ENCODE peak calls at places on chromosomes 1 and 21, in ten cellular contexts. M is activated CD8-positive, alpha-beta memory T cell treated with anti-CD3 and anti-CD28 coated beads, Interleukin-2, amount 10 ng/mL, durations not matched to agents 7 days and 5 days; O is stimulated activated naive CD8-positive, alpha-beta T cell treated with anti-CD3 and anti-CD28 coated beads, Interleukin-15, Interleukin-2, amounts not matched to agents 100 U/mL and 50 U/mL, for 24 hours; G is mucosa of descending colon; J is CD4-positive, CD25-positive, alpha-beta regulatory T cell; S is A549; U is psoas muscle; D is left lung; Y is upper lobe of left lung; P is heart left ventricle. R is an unnamed sample.
A peak's percentile ranks its signal among the peaks of the same experiment; 100 is the strongest.

GRCh38 chr1:67482733-67483482 is 52.7 kb upstream of the SERBP1 start:
- ATAC-seq in P (no peak), Y (no peak), G (no peak), M (no peak), J (no peak), S (no peak), U (no peak), D (peak; percentile 81), O (no peak), R (no peak)

GRCh38 chr1:219582310-219582709 is 30.6 kb downstream of the ZC3H11B start:
- ATAC-seq in Y (no peak), U (no peak), M (no peak), G (no peak), J (no peak), S (no peak), O (no peak), P (peak; percentile 69), D (peak; percentile 64), R (no peak)

GRCh38 chr1:43874716-43875115 is 58.9 kb upstream of the ARTN start:
- ATAC-seq in P (no peak), O (no peak), D (no peak), Y (no peak), M (no peak), J (no peak), U (no peak), S (no peak), G (peak; percentile 32), R (no peak)

GRCh38 chr1:109229531-109230127 is 15.9 kb downstream of the SARS1 start:
- ATAC-seq in P (no peak), S (no peak), G (no peak), M (no peak), D (no peak), O (no peak), U (no peak), Y (no peak), J (no peak), R (no peak)

GRCh38 chr1:99992760-99993467 is 23.1 kb downstream of the SLC35A3 start:
- ATAC-seq in G (no peak), S (no peak), U (no peak), O (no peak), D (no peak), Y (no peak), P (no peak), M (no peak), J (no peak), R (no peak)

GRCh38 chr1:222286039-222286438 is 261.9 kb downstream of the HHIPL2 start:
- ATAC-seq in U (no peak), Y (no peak), J (no peak), S (no peak), P (no peak), D (no peak), M (no peak), G (no peak), O (no peak), R (no peak)

GRCh38 chr1:116881879-116882520 is 27.7 kb upstream of the PTGFRN start:
- ATAC-seq in M (peak; percentile 76), P (peak; percentile 71), G (peak; percentile 64), U (peak; percentile 69), Y (peak; percentile 80), S (peak; percentile 59), O (peak; percentile 60), J (no peak), D (peak; percentile 42), R (no peak)

GRCh38 chr1:60765204-60765603 is 317.2 kb upstream of the NFIA start:
- ATAC-seq in D (peak; percentile 88), U (no peak), M (no peak), Y (no peak), S (no peak), P (peak; percentile 64), J (no peak), O (no peak), G (peak; percentile 44), R (no peak)

GRCh38 chr1:53046930-53047329 is 15.1 kb upstream of the PODN start:
- ATAC-seq in P (peak; percentile 32), J (no peak), S (no peak), U (no peak), Y (peak; percentile 39), G (peak; percentile 51), M (no peak), D (peak; percentile 50), O (no peak), R (no peak)

GRCh38 chr1:212218065-212218464 is 67.1 kb upstream of the PPP2R5A start:
- ATAC-seq in G (peak; percentile 62), O (no peak), J (no peak), S (no peak), U (no peak), D (peak; percentile 7), Y (no peak), M (no peak), P (no peak), R (no peak)

GRCh38 chr1:38138498-38139233 is 92.1 kb upstream of the POU3F1 start:
- ATAC-seq in D (peak; percentile 94), U (peak; percentile 99), M (no peak), J (no peak), P (peak; percentile 96), S (peak; percentile 92), G (peak; percentile 57), O (no peak), Y (peak; percentile 86), R (no peak)

GRCh38 chr21:19607983-19608668 is 1204.5 kb upstream of the TMPRSS15 start:
- ATAC-seq in Y (no peak), U (no peak), J (no peak), P (no peak), D (no peak), O (no peak), G (no peak), M (no peak), S (no peak), R (no peak)

GRCh38 chr1:43577647-43578542 is 47.2 kb downstream of the PTPRF start:
- ATAC-seq in M (no peak), P (no peak), D (no peak), J (no peak), O (no peak), G (no peak), Y (no peak), U (no peak), S (no peak), R (no peak)

GRCh38 chr1:201299968-201300367 is 16.7 kb downstream of the PKP1 start:
- ATAC-seq in P (peak; percentile 92), U (no peak), D (peak; percentile 85), G (peak; percentile 70), Y (peak; percentile 26), J (no peak), M (no peak), S (peak; percentile 61), O (no peak), R (no peak)

GRCh38 chr1:223423641-223424233 is 30.5 kb downstream of the CCDC185 start:
- ATAC-seq in U (peak; percentile 54), J (no peak), Y (peak; percentile 26), P (peak; percentile 44), O (no peak), S (no peak), M (no peak), D (no peak), G (no peak), R (peak; percentile 29)

GRCh38 chr1:48462716-48463285 is 9.2 kb downstream of the SPATA6 start:
- ATAC-seq in U (no peak), S (no peak), O (no peak), D (no peak), Y (no peak), M (no peak), G (no peak), P (no peak), J (no peak), R (no peak)

GRCh38 chr1:112527266-112528010 is 18.7 kb downstream of the WNT2B start:
- ATAC-seq in G (no peak), P (no peak), O (no peak), J (no peak), S (no peak), U (no peak), Y (no peak), D (no peak), M (no peak), R (no peak)

GRCh38 chr1:114207635-114208034 is 54.0 kb upstream of the SYT6 start:
- ATAC-seq in J (no peak), D (no peak), P (no peak), U (no peak), Y (no peak), G (no peak), O (no peak), M (no peak), S (no peak), R (peak; percentile 24)

GRCh38 chr1:86852737-86853408 is 61.1 kb downstream of the SELENOF start:
- ATAC-seq in S (no peak), J (no peak), P (no peak), M (no peak), D (no peak), O (no peak), G (peak; percentile 87), U (no peak), Y (no peak), R (no peak)